ENCODE peak calls at places on chromosome 3, in seven cellular contexts. B, Z, G, I, A, C and L are unnamed samples.

GRCh38 chr3:46935168-46935858 is 41.2 kb downstream of the CCDC12 start:
- DNase-seq in B (peak; percentile 81), Z (no peak), G (peak; percentile 31), I (peak; percentile 87), A (peak; percentile 94), C (no peak), L (peak; percentile 89)

GRCh38 chr3:124177070-124177469 is 185.1 kb upstream of the ROPN1 start:
- DNase-seq in B (no peak), Z (no peak), G (no peak), I (no peak), A (no peak), C (no peak), L (no peak)

GRCh38 chr3:52498134-52499054 is 3.3 kb downstream of the STAB1 start:
- DNase-seq in B (no peak), Z (no peak), G (no peak), I (peak; percentile 50), A (no peak), C (peak; percentile 39), L (no peak)

GRCh38 chr3:168048414-168049330 is 47.1 kb downstream of the GOLIM4 start:
- DNase-seq in B (no peak), Z (no peak), G (no peak), I (no peak), A (no peak), C (no peak), L (no peak)

GRCh38 chr3:128238100-128238459 is 84.8 kb downstream of the EEFSEC start:
- DNase-seq in B (no peak), Z (no peak), G (no peak), I (peak; percentile 5), A (no peak), C (no peak), L (no peak)

GRCh38 chr3:179446501-179446900 is 4.8 kb downstream of the GNB4 start:
- DNase-seq in B (no peak), Z (no peak), G (no peak), I (no peak), A (no peak), C (no peak), L (no peak)

GRCh38 chr3:159852821-159853505 is 135.7 kb upstream of the IL12A start:
- DNase-seq in B (peak; percentile 35), Z (no peak), G (peak; percentile 18), I (no peak), A (peak; percentile 44), C (no peak), L (peak; percentile 49)

GRCh38 chr3:101128786-101129185 is 135.6 kb upstream of the ABI3BP start:
- DNase-seq in B (no peak), Z (no peak), G (no peak), I (no peak), A (no peak), C (no peak), L (no peak)

GRCh38 chr3:133747373-133747772 is 1.2 kb downstream of the TF start:
- DNase-seq in B (no peak), Z (no peak), G (no peak), I (no peak), A (no peak), C (no peak), L (no peak)

GRCh38 chr3:134250717-134251220 is at the start of gene RYK:
- DNase-seq in B (peak; percentile 92), Z (peak; percentile 65), G (peak; percentile 88), I (peak; percentile 44), A (peak; percentile 92), C (peak; percentile 87), L (peak; percentile 94)

GRCh38 chr3:38327335-38328009 is 19.1 kb upstream of the XYLB start:
- DNase-seq in B (no peak), Z (no peak), G (no peak), I (peak; percentile 15), A (no peak), C (no peak), L (no peak)

GRCh38 chr3:101203411-101203810 is 117.0 kb downstream of the IMPG2 start:
- DNase-seq in B (no peak), Z (no peak), G (no peak), I (peak; percentile 23), A (no peak), C (no peak), L (no peak)